ENCODE peak calls at places on chromosomes 2 and 18, in seven cellular contexts. One of them, this sample, is unnamed.

GRCh38 chr2:31334311-31335026 is 80.1 kb downstream of the XDH start:
- DNase-seq in neural progenitor cell: no peak
- DNase-seq in cardiac muscle cell: no peak
- DNase-seq in PC-3: peak; percentile 93
- DNase-seq in CD8-positive, alpha-beta T cell: no peak
- DNase-seq in IMR-90: peak; percentile 56
- DNase-seq in upper lobe of left lung: no peak
- DNase-seq in this sample: no peak

GRCh38 chr2:113077921-113078320 is 10.2 kb downstream of the IL1F10 start:
- DNase-seq in upper lobe of left lung: no peak
- DNase-seq in PC-3: peak; percentile 87
- DNase-seq in cardiac muscle cell: no peak
- DNase-seq in CD8-positive, alpha-beta T cell: no peak
- DNase-seq in neural progenitor cell: no peak
- DNase-seq in IMR-90: no peak
- DNase-seq in this sample: no peak

GRCh38 chr2:41414486-41415230 is 633.2 kb upstream of the PKDCC start:
- DNase-seq in neural progenitor cell: peak; percentile 83
- DNase-seq in cardiac muscle cell: peak; percentile 67
- DNase-seq in upper lobe of left lung: no peak
- DNase-seq in IMR-90: no peak
- DNase-seq in PC-3: peak; percentile 81
- DNase-seq in CD8-positive, alpha-beta T cell: no peak
- DNase-seq in this sample: peak; percentile 6

GRCh38 chr2:40896358-40896757 is 444.5 kb upstream of the SLC8A1 start:
- DNase-seq in CD8-positive, alpha-beta T cell: no peak
- DNase-seq in upper lobe of left lung: no peak
- DNase-seq in cardiac muscle cell: no peak
- DNase-seq in neural progenitor cell: no peak
- DNase-seq in PC-3: no peak
- DNase-seq in IMR-90: no peak
- DNase-seq in this sample: no peak

GRCh38 chr2:235647836-235648235 is 154.0 kb downstream of the AGAP1 start:
- DNase-seq in neural progenitor cell: no peak
- DNase-seq in IMR-90: no peak
- DNase-seq in cardiac muscle cell: no peak
- DNase-seq in PC-3: no peak
- DNase-seq in CD8-positive, alpha-beta T cell: no peak
- DNase-seq in upper lobe of left lung: no peak
- DNase-seq in this sample: no peak

GRCh38 chr2:157339965-157340655 is 14.5 kb upstream of the ERMN start:
- DNase-seq in CD8-positive, alpha-beta T cell: no peak
- DNase-seq in cardiac muscle cell: no peak
- DNase-seq in PC-3: peak; percentile 57
- DNase-seq in upper lobe of left lung: no peak
- DNase-seq in neural progenitor cell: no peak
- DNase-seq in IMR-90: peak; percentile 32
- DNase-seq in this sample: no peak

GRCh38 chr2:74001781-74002514 is 17.2 kb downstream of the TET3 start:
- DNase-seq in PC-3: no peak
- DNase-seq in CD8-positive, alpha-beta T cell: no peak
- DNase-seq in cardiac muscle cell: no peak
- DNase-seq in neural progenitor cell: no peak
- DNase-seq in upper lobe of left lung: no peak
- DNase-seq in IMR-90: no peak
- DNase-seq in this sample: peak; percentile 45

GRCh38 chr2:3449106-3449505 is 69.6 kb downstream of the TRAPPC12 start:
- DNase-seq in CD8-positive, alpha-beta T cell: no peak
- DNase-seq in IMR-90: no peak
- DNase-seq in upper lobe of left lung: no peak
- DNase-seq in PC-3: no peak
- DNase-seq in neural progenitor cell: no peak
- DNase-seq in cardiac muscle cell: peak; percentile 45
- DNase-seq in this sample: no peak

GRCh38 chr2:240464514-240465241 is 29.2 kb downstream of the GPC1 start:
- DNase-seq in cardiac muscle cell: no peak
- DNase-seq in upper lobe of left lung: no peak
- DNase-seq in CD8-positive, alpha-beta T cell: no peak
- DNase-seq in PC-3: no peak
- DNase-seq in neural progenitor cell: no peak
- DNase-seq in IMR-90: no peak
- DNase-seq in this sample: peak; percentile 8

GRCh38 chr2:190679813-190680591 is 31.1 kb downstream of the NAB1 start:
- DNase-seq in PC-3: peak; percentile 41
- DNase-seq in neural progenitor cell: peak; percentile 76
- DNase-seq in upper lobe of left lung: peak; percentile 65
- DNase-seq in IMR-90: peak; percentile 21
- DNase-seq in CD8-positive, alpha-beta T cell: peak; percentile 76
- DNase-seq in cardiac muscle cell: peak; percentile 49
- DNase-seq in this sample: peak; percentile 3

GRCh38 chr2:28618221-28619141 is 122.6 kb downstream of the PLB1 start:
- DNase-seq in IMR-90: no peak
- DNase-seq in PC-3: peak; percentile 71
- DNase-seq in neural progenitor cell: no peak
- DNase-seq in CD8-positive, alpha-beta T cell: no peak
- DNase-seq in cardiac muscle cell: no peak
- DNase-seq in upper lobe of left lung: no peak
- DNase-seq in this sample: no peak

GRCh38 chr2:129757915-129758421 is 221.5 kb upstream of the RAB6C start:
- DNase-seq in neural progenitor cell: no peak
- DNase-seq in IMR-90: no peak
- DNase-seq in CD8-positive, alpha-beta T cell: peak; percentile 9
- DNase-seq in PC-3: no peak
- DNase-seq in upper lobe of left lung: no peak
- DNase-seq in cardiac muscle cell: no peak
- DNase-seq in this sample: no peak

GRCh38 chr2:129757366-129757914 is 222.0 kb upstream of the RAB6C start:
- DNase-seq in PC-3: no peak
- DNase-seq in upper lobe of left lung: no peak
- DNase-seq in cardiac muscle cell: no peak
- DNase-seq in CD8-positive, alpha-beta T cell: peak; percentile 21
- DNase-seq in neural progenitor cell: no peak
- DNase-seq in IMR-90: no peak
- DNase-seq in this sample: no peak

GRCh38 chr2:129758461-129759185 is 220.8 kb upstream of the RAB6C start:
- DNase-seq in PC-3: no peak
- DNase-seq in upper lobe of left lung: peak; percentile 54
- DNase-seq in IMR-90: no peak
- DNase-seq in cardiac muscle cell: peak; percentile 5
- DNase-seq in neural progenitor cell: no peak
- DNase-seq in CD8-positive, alpha-beta T cell: peak; percentile 41
- DNase-seq in this sample: peak; percentile 38

GRCh38 chr2:129760669-129761068 is 218.8 kb upstream of the RAB6C start:
- DNase-seq in cardiac muscle cell: no peak
- DNase-seq in upper lobe of left lung: no peak
- DNase-seq in CD8-positive, alpha-beta T cell: peak; percentile 44
- DNase-seq in PC-3: no peak
- DNase-seq in neural progenitor cell: no peak
- DNase-seq in IMR-90: no peak
- DNase-seq in this sample: no peak

GRCh38 chr2:129759186-129760010 is 220.1 kb upstream of the RAB6C start:
- DNase-seq in IMR-90: no peak
- DNase-seq in PC-3: no peak
- DNase-seq in cardiac muscle cell: no peak
- DNase-seq in upper lobe of left lung: no peak
- DNase-seq in CD8-positive, alpha-beta T cell: no peak
- DNase-seq in neural progenitor cell: no peak
- DNase-seq in this sample: no peak
- H3K4me3 ChIP-seq in IMR-90: no peak overlapping the region
- H3K4me3 ChIP-seq in PC-3: no peak overlapping the region
- H3K4me3 ChIP-seq in cardiac muscle cell: no peak overlapping the region
- H3K4me3 ChIP-seq in upper lobe of left lung: no peak overlapping the region
- H3K4me3 ChIP-seq in CD8-positive, alpha-beta T cell: no peak overlapping the region
- H3K4me3 ChIP-seq in neural progenitor cell: no peak overlapping the region
- H3K4me3 ChIP-seq in this sample: peak overlapping the region; percentile 35

DNA sequence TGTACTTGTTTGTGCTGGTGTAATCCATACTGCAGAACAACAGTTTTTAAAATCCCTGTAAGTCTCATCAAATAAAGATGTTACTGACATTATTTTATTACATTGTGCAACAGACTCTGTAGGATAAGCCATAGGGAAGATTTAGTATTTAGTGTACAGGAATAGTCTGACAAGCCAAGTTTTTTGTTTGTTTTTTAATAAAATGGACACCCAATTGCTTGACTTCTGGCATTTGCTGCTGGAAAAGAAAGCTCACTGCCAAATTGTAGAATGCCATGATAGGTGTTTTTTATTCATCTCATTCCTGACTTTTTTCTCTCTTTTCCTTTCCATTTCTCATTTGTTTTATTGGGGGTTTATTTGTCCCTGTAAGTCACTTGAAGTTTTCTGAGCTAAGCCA is 38.1 kb downstream of the SMARCAL1 start:
- DNase-seq in neural progenitor cell: no peak
- DNase-seq in upper lobe of left lung: no peak
- DNase-seq in CD8-positive, alpha-beta T cell: no peak
- DNase-seq in IMR-90: no peak
- DNase-seq in PC-3: no peak
- DNase-seq in cardiac muscle cell: no peak
- DNase-seq in this sample: no peak
- H3K36me3 ChIP-seq in neural progenitor cell: peaks cover 19% of the 10 kb centered on the region
- H3K36me3 ChIP-seq in upper lobe of left lung: peaks cover 99% of the 10 kb centered on the region
- H3K36me3 ChIP-seq in CD8-positive, alpha-beta T cell: peaks cover 48% of the 10 kb centered on the region
- H3K36me3 ChIP-seq in IMR-90: peaks cover 49% of the 10 kb centered on the region
- H3K36me3 ChIP-seq in PC-3: peaks cover 19% of the 10 kb centered on the region
- H3K36me3 ChIP-seq in cardiac muscle cell: peaks cover 17% of the 10 kb centered on the region
- H3K36me3 ChIP-seq in this sample: peaks cover 62% of the 10 kb centered on the region

DNA sequence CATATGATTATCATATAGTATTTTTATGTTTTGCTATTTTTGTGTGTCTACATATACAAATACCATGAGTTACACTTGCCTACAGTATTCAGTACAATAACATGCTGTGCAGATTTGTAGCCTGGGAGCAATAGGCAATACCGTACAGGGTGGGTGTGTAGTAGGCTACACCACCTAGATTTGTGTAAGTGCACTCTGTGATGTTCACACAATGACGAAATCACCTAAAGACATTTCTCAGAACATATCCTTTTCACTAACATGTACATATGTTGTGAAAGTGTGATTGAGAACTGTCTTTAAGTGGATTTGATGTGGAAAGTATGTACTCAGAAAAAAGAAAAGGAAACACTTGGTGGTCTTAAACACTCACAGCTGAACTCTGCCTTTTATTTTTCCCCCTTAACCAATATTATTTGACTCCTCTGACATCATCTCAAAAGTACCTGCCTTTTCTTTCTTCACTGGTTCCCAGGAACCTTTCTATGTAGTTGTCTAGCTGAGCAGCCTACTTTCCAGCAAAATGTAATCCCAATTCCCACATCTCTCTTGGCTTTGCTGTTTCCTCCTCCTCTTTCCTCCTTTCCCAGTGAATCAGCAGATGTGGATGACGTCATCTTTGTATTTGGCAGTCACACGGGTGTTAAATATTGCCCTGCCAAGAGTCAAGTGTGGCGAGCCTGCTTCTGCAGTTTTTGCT is 47.7 kb downstream of the OSBPL6 start:
- DNase-seq in PC-3: peak; percentile 87
- DNase-seq in neural progenitor cell: no peak
- DNase-seq in IMR-90: peak; percentile 97
- DNase-seq in CD8-positive, alpha-beta T cell: no peak
- DNase-seq in cardiac muscle cell: peak; percentile 96
- DNase-seq in upper lobe of left lung: peak; percentile 48
- DNase-seq in this sample: no peak
- H3K4me3 ChIP-seq in PC-3: no peak overlapping the region
- H3K4me3 ChIP-seq in neural progenitor cell: no peak overlapping the region
- H3K4me3 ChIP-seq in IMR-90: no peak overlapping the region
- H3K4me3 ChIP-seq in CD8-positive, alpha-beta T cell: no peak overlapping the region
- H3K4me3 ChIP-seq in cardiac muscle cell: no peak overlapping the region
- H3K4me3 ChIP-seq in upper lobe of left lung: no peak overlapping the region
- H3K4me3 ChIP-seq in this sample: no peak overlapping the region

GRCh38 chr18:58911766-58912165 is 47.1 kb downstream of the ZNF532 start:
- DNase-seq in PC-3: no peak
- DNase-seq in upper lobe of left lung: no peak
- DNase-seq in cardiac muscle cell: peak; percentile 22
- DNase-seq in neural progenitor cell: no peak
- DNase-seq in IMR-90: peak; percentile 34
- DNase-seq in CD8-positive, alpha-beta T cell: no peak
- DNase-seq in this sample: no peak
- H3K36me3 ChIP-seq in PC-3: peaks cover 22% of the 10 kb centered on the region
- H3K36me3 ChIP-seq in upper lobe of left lung: peaks cover 3% of the 10 kb centered on the region
- H3K36me3 ChIP-seq in cardiac muscle cell: no peaks in the 10 kb centered on the region
- H3K36me3 ChIP-seq in neural progenitor cell: peaks cover 5% of the 10 kb centered on the region
- H3K36me3 ChIP-seq in IMR-90: peaks cover 4% of the 10 kb centered on the region
- H3K36me3 ChIP-seq in CD8-positive, alpha-beta T cell: no peaks in the 10 kb centered on the region
- H3K36me3 ChIP-seq in this sample: no peaks in the 10 kb centered on the region

This sample was measured in pancreas.